ENCODE peak calls at places on chromosomes 1 and 21, in seven cellular contexts. T is upper lobe of right lung; P is mucosa of descending colon; V is psoas muscle; S is GM23338; D is CD8-positive, alpha-beta T cell; Z is heart left ventricle. M is an unnamed sample. For H3K36me3, the result is how much of the 10 kb centered on the place peaks cover.

GRCh38 chr1:58358311-58358710 is 188.2 kb downstream of the OMA1 start:
- DNase-seq in T (no peak), P (no peak), V (no peak), S (peak), D (no peak), Z (no peak), M (no peak)

GRCh38 chr1:204941415-204942338 is 71.0 kb downstream of the NFASC start:
- DNase-seq in T (peak), P (no peak), V (peak), S (peak), D (peak), Z (peak), M (peak)

GRCh38 chr1:26156285-26157038 is 2.4 kb upstream of the FAM110D start:
- DNase-seq in T (no peak), P (no peak), V (no peak), S (peak), D (no peak), Z (peak), M (no peak)

GRCh38 chr1:206509612-206510257 is 2.4 kb downstream of the RASSF5 start:
- DNase-seq in T (no peak), P (no peak), V (no peak), S (no peak), D (no peak), Z (no peak), M (no peak)

GRCh38 chr1:22794691-22795090 is 84.1 kb downstream of the EPHB2 start:
- DNase-seq in T (no peak), P (peak), V (no peak), S (no peak), D (no peak), Z (no peak), M (no peak)

GRCh38 chr1:68141801-68142440 is 90.4 kb downstream of the WLS start:
- DNase-seq in T (no peak), P (no peak), V (no peak), S (peak), D (no peak), Z (no peak), M (no peak)

GRCh38 chr1:192980856-192981255 is 78.3 kb downstream of the UCHL5 start:
- DNase-seq in T (no peak), P (no peak), V (no peak), S (no peak), D (no peak), Z (no peak), M (no peak)

GRCh38 chr1:157932082-157932481 is 61.4 kb upstream of the KIRREL1 start:
- DNase-seq in T (no peak), P (no peak), V (no peak), S (no peak), D (no peak), Z (no peak), M (no peak)

GRCh38 chr1:44890007-44890406 is 47.0 kb upstream of the PTCH2 start:
- DNase-seq in T (no peak), P (no peak), V (no peak), S (peak), D (no peak), Z (no peak), M (no peak)

GRCh38 chr21:17527240-17527639 is 14.4 kb downstream of the CXADR start:
- DNase-seq in T (no peak), P (no peak), V (no peak), S (no peak), D (no peak), Z (no peak), M (no peak)

GRCh38 chr1:54246097-54246721 is 46.2 kb downstream of the MRPL37 start:
- DNase-seq in T (no peak), P (no peak), V (no peak), S (no peak), D (no peak), Z (no peak), M (no peak)

GRCh38 chr1:35834218-35834617 is 26.4 kb downstream of the AGO4 start:
- DNase-seq in T (no peak), P (no peak), V (no peak), S (no peak), D (no peak), Z (no peak), M (no peak)

GRCh38 chr1:3629561-3630160 is 4.8 kb downstream of the TPRG1L start:
- DNase-seq in T (no peak), P (peak), V (no peak), S (no peak), D (no peak), Z (no peak), M (no peak)

GRCh38 chr1:178619523-178619922 is 105.5 kb upstream of the RALGPS2 start:
- DNase-seq in T (no peak), P (no peak), V (no peak), S (no peak), D (no peak), Z (no peak), M (no peak)

GRCh38 chr1:190904091-190904695 is 426.5 kb upstream of the BRINP3 start:
- DNase-seq in T (no peak), P (no peak), V (no peak), S (no peak), D (no peak), Z (no peak), M (no peak)

GRCh38 chr21:15592271-15592860 is 137.4 kb upstream of the USP25 start:
- DNase-seq in T (no peak), P (no peak), V (no peak), S (peak), D (no peak), Z (no peak), M (no peak)

GRCh38 chr1:100734716-100735115 is 15.2 kb downstream of the VCAM1 start:
- DNase-seq in T (no peak), P (no peak), V (no peak), S (no peak), D (no peak), Z (no peak), M (no peak)

DNA sequence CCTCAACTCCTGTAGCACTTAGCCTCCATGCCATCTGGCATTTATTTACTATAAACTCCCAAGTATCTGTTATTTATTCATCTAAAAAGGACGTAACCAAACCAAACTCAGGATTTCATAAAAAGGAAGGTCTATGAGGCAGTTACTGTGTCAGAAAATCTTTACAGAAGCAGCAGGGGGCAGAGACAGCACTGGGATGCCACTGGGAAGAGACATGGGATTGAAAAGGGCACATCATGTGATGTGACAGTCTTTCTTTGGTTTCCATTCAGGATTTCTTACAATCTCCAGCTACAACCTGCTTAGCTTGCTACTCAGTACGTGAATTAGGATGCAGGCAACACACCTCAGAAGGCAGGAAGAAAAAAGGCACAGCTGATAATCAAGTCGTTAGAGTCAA is 31.2 kb downstream of the SPRTN start:
- DNase-seq in T (no peak), P (no peak), V (no peak), S (no peak), D (no peak), Z (no peak), M (no peak)
- TF ChIP-seq CTCF in T (no peak), P (no peak), V (peak), S (no peak), D (no peak), Z (no peak), M (no peak)

GRCh38 chr1:32780628-32781267 is 36.4 kb downstream of the YARS1 start:
- DNase-seq in T (no peak), P (no peak), V (no peak), S (no peak), D (no peak), Z (no peak), M (no peak)
- H3K36me3 ChIP-seq in T (half or more), P (under half), V (half or more), S (half or more), D (half or more), Z (half or more), M (under half)

DNA sequence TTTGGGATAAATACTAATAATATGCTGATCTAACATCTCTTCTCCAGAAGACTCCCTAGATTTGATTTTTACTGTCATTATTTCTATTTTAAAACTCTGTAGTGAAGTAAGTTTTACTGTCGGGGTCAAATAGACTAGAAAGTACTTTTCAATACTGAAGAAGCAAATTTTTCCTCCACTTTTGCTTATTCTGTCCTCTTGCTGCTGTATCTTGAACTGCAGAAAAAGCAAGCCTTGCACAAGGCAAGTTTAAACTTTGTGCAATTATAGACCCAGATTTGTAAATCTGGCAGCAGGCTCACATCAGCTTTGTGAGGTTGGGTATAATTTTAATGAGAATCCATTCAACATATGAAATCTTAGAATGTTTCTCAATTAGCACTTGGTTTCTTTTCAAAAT is 151.1 kb upstream of the ETS2 start:
- DNase-seq in T (no peak), P (no peak), V (no peak), S (no peak), D (no peak), Z (no peak), M (no peak)
- TF ChIP-seq CTCF in T (no peak), P (no peak), V (no peak), S (no peak), D (no peak), Z (no peak), M (no peak)

DNA sequence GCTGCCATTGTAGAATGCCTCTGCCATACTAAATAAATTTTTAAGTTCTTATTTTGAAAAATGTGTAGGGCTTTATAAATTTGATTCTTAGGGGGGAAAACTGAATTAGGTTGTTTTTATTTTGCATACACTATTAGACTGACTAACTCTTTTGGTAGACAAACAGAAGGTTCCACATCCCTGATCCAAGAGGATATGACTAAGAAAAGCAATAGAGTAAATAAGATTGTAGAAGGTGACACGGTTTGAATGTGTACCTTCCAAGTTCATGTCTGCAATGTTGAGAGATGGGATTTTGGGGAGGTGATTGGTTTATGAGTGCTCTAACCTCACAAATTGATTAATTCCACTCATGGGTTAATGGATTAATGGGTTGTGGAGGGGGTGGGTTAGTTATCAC is 127.9 kb downstream of the GLUL start:
- DNase-seq in T (no peak), P (no peak), V (no peak), S (no peak), D (no peak), Z (no peak), M (no peak)
- H3K36me3 ChIP-seq in T (under half), P (under half), V (under half), S (under half), D (under half), Z (under half), M (under half)

M was measured in thyroid gland.